ENCODE peak calls at places on chromosomes 4 and X, in six cellular contexts. G is stimulated activated naive CD4-positive, alpha-beta T cell; J is germinal center; E is midbrain; V is NCI-H2171; H is effector memory CD8-positive, alpha-beta T cell. D is an unnamed sample.

GRCh38 chrX:36978886-36979285 is 29.3 kb upstream of the FAM47C start:
- DNase-seq in G (no peak), J (no peak), E (no peak), V (no peak), H (no peak), D (no peak)

GRCh38 chrX:30373479-30373878 is 64.3 kb upstream of the NR0B1 start:
- DNase-seq in G (no peak), J (no peak), E (no peak), V (no peak), H (no peak), D (no peak)

GRCh38 chr4:91502365-91502764 is 801.4 kb upstream of the GRID2 start:
- DNase-seq in G (no peak), J (no peak), E (no peak), V (no peak), H (no peak), D (no peak)

GRCh38 chrX:1464282-1465131 is 11.8 kb upstream of the ASMTL start:
- DNase-seq in G (no peak), J (no peak), E (no peak), V (no peak), H (peak; percentile 56), D (no peak)

GRCh38 chr4:93791570-93792195 is 36.9 kb upstream of the ATOH1 start:
- DNase-seq in G (no peak), J (peak; percentile 7), E (peak; percentile 68), V (peak; percentile 29), H (no peak), D (no peak)

GRCh38 chr4:140793291-140793690 is 37.1 kb upstream of the TBC1D9 start:
- DNase-seq in G (no peak), J (no peak), E (no peak), V (peak; percentile 29), H (no peak), D (no peak)

GRCh38 chr4:26151615-26152014 is 169.2 kb upstream of the RBPJ start:
- DNase-seq in G (no peak), J (no peak), E (no peak), V (no peak), H (no peak), D (no peak)

GRCh38 chr4:113998026-113998425 is 18.6 kb upstream of the ARSJ start:
- DNase-seq in G (no peak), J (no peak), E (no peak), V (peak; percentile 1), H (no peak), D (no peak)

GRCh38 chr4:117137143-117137542 is 51.8 kb upstream of the TRAM1L1 start:
- DNase-seq in G (no peak), J (no peak), E (no peak), V (no peak), H (no peak), D (no peak)

D was measured in esophagus squamous epithelium.